ENCODE peak calls at places on chromosomes 13 and 19, in four cellular contexts. G is stimulated activated CD4-positive, alpha-beta T cell treated with anti-CD3 and anti-CD28 coated beads, TNF-alpha, amount 100 ng/mL, for 24 hours; B is Karpas-422; M is ureter. P is an unnamed sample.

GRCh38 chr13:26412961-26413716 is 144.3 kb upstream of the WASF3 start:
- DNase-seq in G (no peak), B (no peak), M (no peak), P (no peak)

GRCh38 chr19:42081584-42082258 is 5.8 kb downstream of the ZNF574 start:
- DNase-seq in G (no peak), B (peak), M (no peak), P (peak)

GRCh38 chr13:65911546-65912193 is 1318.5 kb downstream of the PCDH9 start:
- DNase-seq in G (no peak), B (no peak), M (no peak), P (no peak)

GRCh38 chr19:29708553-29709439 is 6.3 kb downstream of the C19orf12 start:
- DNase-seq in G (no peak), B (no peak), M (no peak), P (no peak)

GRCh38 chr19:37519890-37520289 is 13.2 kb downstream of the ZNF793 start:
- DNase-seq in G (no peak), B (no peak), M (no peak), P (no peak)

GRCh38 chr19:42193706-42194105 is 23.8 kb downstream of the DEDD2 start:
- DNase-seq in G (no peak), B (no peak), M (no peak), P (no peak)

GRCh38 chr13:43848250-43848649 is 31.3 kb downstream of the CCDC122 start:
- DNase-seq in G (no peak), B (no peak), M (no peak), P (no peak)

GRCh38 chr13:32246468-32246867 is 68.7 kb downstream of the ZAR1L start:
- DNase-seq in G (peak), B (peak), M (peak), P (peak)

GRCh38 chr13:24664726-24665409 is 15.3 kb upstream of the ATP12A start:
- DNase-seq in G (no peak), B (peak), M (no peak), P (no peak)

GRCh38 chr13:44249439-44249838 is 124.2 kb upstream of the SERP2 start:
- DNase-seq in G (no peak), B (no peak), M (peak), P (no peak)

GRCh38 chr13:41746259-41746658 is 214.7 kb downstream of the VWA8 start:
- DNase-seq in G (no peak), B (no peak), M (no peak), P (no peak)

GRCh38 chr19:58562126-58563033 is 4.0 kb upstream of the UBE2M start:
- DNase-seq in G (no peak), B (peak), M (no peak), P (peak)

GRCh38 chr13:83449666-83450395 is 432.4 kb downstream of the SLITRK1 start:
- DNase-seq in G (no peak), B (no peak), M (no peak), P (no peak)

GRCh38 chr19:38834104-38834490 is 2.5 kb upstream of the ECH1 start:
- DNase-seq in G (no peak), B (no peak), M (no peak), P (no peak)

GRCh38 chr19:56223481-56223880 is 21.4 kb downstream of the ZSCAN5C start:
- DNase-seq in G (no peak), B (no peak), M (no peak), P (no peak)

GRCh38 chr13:94006271-94006670 is 473.2 kb downstream of the DCT start:
- DNase-seq in G (no peak), B (no peak), M (no peak), P (no peak)

GRCh38 chr13:21010621-21011020 is 50.8 kb downstream of the LATS2 start:
- DNase-seq in G (no peak), B (peak), M (no peak), P (peak)

GRCh38 chr13:45219123-45219891 is 18.5 kb upstream of the KCTD4 start:
- DNase-seq in G (no peak), B (no peak), M (no peak), P (no peak)

GRCh38 chr19:38711726-38712153 is 32.5 kb downstream of the CAPN12 start:
- DNase-seq in G (no peak), B (no peak), M (no peak), P (no peak)

GRCh38 chr13:80038371-80038770 is 302.6 kb downstream of the SPRY2 start:
- DNase-seq in G (no peak), B (no peak), M (no peak), P (no peak)

GRCh38 chr13:76293346-76293745 is 592.9 kb downstream of the KCTD12 start:
- DNase-seq in G (no peak), B (no peak), M (no peak), P (no peak)

GRCh38 chr13:86567119-86567518 is 767.9 kb upstream of the SLITRK6 start:
- DNase-seq in G (no peak), B (no peak), M (no peak), P (no peak)

GRCh38 chr19:19115954-19116353 is 22.3 kb downstream of the TMEM161A start:
- DNase-seq in G (peak), B (peak), M (no peak), P (peak)

GRCh38 chr19:15015946-15016542 is 33.2 kb upstream of the CASP14 start:
- DNase-seq in G (no peak), B (no peak), M (no peak), P (peak)

GRCh38 chr19:10888421-10888866 is 17.1 kb downstream of the CARM1 start:
- DNase-seq in G (no peak), B (peak), M (no peak), P (peak)

GRCh38 chr19:5096536-5096935 is 127.6 kb downstream of the KDM4B start:
- DNase-seq in G (no peak), B (no peak), M (no peak), P (no peak)

GRCh38 chr13:114026128-114026880 is 52.4 kb upstream of the C13orf46 start:
- DNase-seq in G (no peak), B (no peak), M (no peak), P (no peak)

GRCh38 chr19:32405431-32406160 is at the start of gene DPY19L3:
- DNase-seq in G (peak), B (peak), M (peak), P (peak)

GRCh38 chr13:79966502-79966901 is 374.4 kb downstream of the SPRY2 start:
- DNase-seq in G (no peak), B (no peak), M (no peak), P (no peak)

GRCh38 chr13:28451482-28452217 is 43.3 kb downstream of the FLT1 start:
- DNase-seq in G (no peak), B (no peak), M (no peak), P (no peak)

GRCh38 chr19:18216789-18217188 is 9.4 kb downstream of the PDE4C start:
- DNase-seq in G (no peak), B (no peak), M (no peak), P (no peak)

GRCh38 chr13:27403252-27403678 is 21.2 kb upstream of the GTF3A start:
- DNase-seq in G (no peak), B (no peak), M (no peak), P (no peak)

GRCh38 chr13:87884874-87885273 is 213.7 kb downstream of the SLITRK5 start:
- DNase-seq in G (no peak), B (no peak), M (no peak), P (no peak)

GRCh38 chr19:34150558-34150957 is 21.7 kb upstream of the LSM14A start:
- DNase-seq in G (no peak), B (no peak), M (no peak), P (no peak)

GRCh38 chr13:41905600-41906254 is 55.2 kb downstream of the VWA8 start:
- DNase-seq in G (no peak), B (peak), M (no peak), P (peak)

P was measured in GM12865.